ENCODE peak calls at places on chromosomes 12 and 14, in eight cellular contexts. One of them, this sample, is unnamed.

GRCh38 chr14:75101491-75101890 is 25.4 kb downstream of the NEK9 start:
- DNase-seq in bronchial epithelial cell: no peak
- DNase-seq in PC-9: no peak
- DNase-seq in dorsolateral prefrontal cortex: no peak
- DNase-seq in lung: no peak
- DNase-seq in epithelial cell of esophagus: no peak
- DNase-seq in cardiac fibroblast: no peak
- DNase-seq in IMR-90: no peak
- DNase-seq in this sample: no peak

GRCh38 chr12:113071427-113072112 is 15.0 kb downstream of the DTX1 start:
- DNase-seq in bronchial epithelial cell: no peak
- DNase-seq in lung: no peak
- DNase-seq in epithelial cell of esophagus: no peak
- DNase-seq in IMR-90: no peak
- DNase-seq in PC-9: no peak
- DNase-seq in dorsolateral prefrontal cortex: peak; percentile 59
- DNase-seq in cardiac fibroblast: no peak
- DNase-seq in this sample: no peak

GRCh38 chr12:53989227-53990113 is 4.5 kb downstream of the HOXC10 start:
- DNase-seq in bronchial epithelial cell: peak; percentile 12
- DNase-seq in epithelial cell of esophagus: peak; percentile 62
- DNase-seq in dorsolateral prefrontal cortex: no peak
- DNase-seq in PC-9: peak; percentile 52
- DNase-seq in lung: no peak
- DNase-seq in IMR-90: peak; percentile 45
- DNase-seq in cardiac fibroblast: peak; percentile 66
- DNase-seq in this sample: no peak

GRCh38 chr14:61561657-61562276 is 133.5 kb upstream of the HIF1A start:
- DNase-seq in epithelial cell of esophagus: peak; percentile 98
- DNase-seq in PC-9: peak; percentile 100
- DNase-seq in dorsolateral prefrontal cortex: no peak
- DNase-seq in cardiac fibroblast: peak; percentile 99
- DNase-seq in lung: peak; percentile 76
- DNase-seq in IMR-90: peak; percentile 99
- DNase-seq in bronchial epithelial cell: peak; percentile 98
- DNase-seq in this sample: peak; percentile 97

GRCh38 chr14:97445367-97445766 is 648.2 kb downstream of the VRK1 start:
- DNase-seq in dorsolateral prefrontal cortex: no peak
- DNase-seq in lung: no peak
- DNase-seq in epithelial cell of esophagus: no peak
- DNase-seq in cardiac fibroblast: no peak
- DNase-seq in IMR-90: no peak
- DNase-seq in PC-9: no peak
- DNase-seq in bronchial epithelial cell: no peak
- DNase-seq in this sample: no peak

GRCh38 chr12:34393086-34393820 is 371.0 kb downstream of the ALG10 start:
- DNase-seq in PC-9: no peak
- DNase-seq in dorsolateral prefrontal cortex: peak; percentile 24
- DNase-seq in epithelial cell of esophagus: no peak
- DNase-seq in bronchial epithelial cell: no peak
- DNase-seq in IMR-90: no peak
- DNase-seq in cardiac fibroblast: no peak
- DNase-seq in lung: no peak
- DNase-seq in this sample: no peak

GRCh38 chr12:47223848-47224213 is 144.1 kb upstream of the AMIGO2 start:
- DNase-seq in IMR-90: peak; percentile 22
- DNase-seq in lung: no peak
- DNase-seq in cardiac fibroblast: peak; percentile 44
- DNase-seq in bronchial epithelial cell: no peak
- DNase-seq in epithelial cell of esophagus: no peak
- DNase-seq in PC-9: no peak
- DNase-seq in dorsolateral prefrontal cortex: no peak
- DNase-seq in this sample: no peak

GRCh38 chr12:114186241-114187002 is 219.5 kb downstream of the TBX5 start:
- DNase-seq in lung: no peak
- DNase-seq in bronchial epithelial cell: no peak
- DNase-seq in PC-9: no peak
- DNase-seq in epithelial cell of esophagus: no peak
- DNase-seq in IMR-90: no peak
- DNase-seq in cardiac fibroblast: no peak
- DNase-seq in dorsolateral prefrontal cortex: peak; percentile 82
- DNase-seq in this sample: no peak

GRCh38 chr12:103093499-103094106 is 136.1 kb downstream of the ASCL1 start:
- DNase-seq in cardiac fibroblast: no peak
- DNase-seq in IMR-90: no peak
- DNase-seq in bronchial epithelial cell: no peak
- DNase-seq in dorsolateral prefrontal cortex: no peak
- DNase-seq in PC-9: no peak
- DNase-seq in epithelial cell of esophagus: peak; percentile 1
- DNase-seq in lung: no peak
- DNase-seq in this sample: no peak

GRCh38 chr14:33402604-33403003 is 463.9 kb downstream of the NPAS3 start:
- DNase-seq in bronchial epithelial cell: no peak
- DNase-seq in epithelial cell of esophagus: no peak
- DNase-seq in PC-9: no peak
- DNase-seq in IMR-90: no peak
- DNase-seq in cardiac fibroblast: no peak
- DNase-seq in dorsolateral prefrontal cortex: no peak
- DNase-seq in lung: peak; percentile 59
- DNase-seq in this sample: no peak

GRCh38 chr12:53219956-53220856 is 11.8 kb downstream of the RARG start:
- DNase-seq in bronchial epithelial cell: peak; percentile 59
- DNase-seq in cardiac fibroblast: peak; percentile 83
- DNase-seq in epithelial cell of esophagus: peak; percentile 77
- DNase-seq in PC-9: peak; percentile 69
- DNase-seq in dorsolateral prefrontal cortex: no peak
- DNase-seq in lung: peak; percentile 64
- DNase-seq in IMR-90: peak; percentile 78
- DNase-seq in this sample: no peak

GRCh38 chr12:70763666-70764065 is 126.4 kb upstream of the PTPRB start:
- DNase-seq in epithelial cell of esophagus: peak; percentile 51
- DNase-seq in cardiac fibroblast: no peak
- DNase-seq in dorsolateral prefrontal cortex: no peak
- DNase-seq in lung: no peak
- DNase-seq in PC-9: no peak
- DNase-seq in bronchial epithelial cell: peak; percentile 57
- DNase-seq in IMR-90: no peak
- DNase-seq in this sample: no peak

GRCh38 chr14:60064491-60065072 is 27.1 kb upstream of the PCNX4 start:
- DNase-seq in epithelial cell of esophagus: peak; percentile 52
- DNase-seq in bronchial epithelial cell: peak; percentile 46
- DNase-seq in IMR-90: peak; percentile 55
- DNase-seq in lung: no peak
- DNase-seq in cardiac fibroblast: peak; percentile 67
- DNase-seq in PC-9: no peak
- DNase-seq in dorsolateral prefrontal cortex: no peak
- DNase-seq in this sample: no peak

GRCh38 chr12:53500119-53500775 is 836 bp upstream of the TARBP2 start:
- DNase-seq in dorsolateral prefrontal cortex: no peak
- DNase-seq in lung: peak; percentile 79
- DNase-seq in cardiac fibroblast: peak; percentile 89
- DNase-seq in IMR-90: peak; percentile 65
- DNase-seq in bronchial epithelial cell: peak; percentile 58
- DNase-seq in epithelial cell of esophagus: peak; percentile 61
- DNase-seq in PC-9: no peak
- DNase-seq in this sample: no peak

GRCh38 chr12:2753536-2753935 is 41.2 kb upstream of the FKBP4 start:
- DNase-seq in lung: no peak
- DNase-seq in epithelial cell of esophagus: no peak
- DNase-seq in PC-9: no peak
- DNase-seq in bronchial epithelial cell: no peak
- DNase-seq in cardiac fibroblast: no peak
- DNase-seq in IMR-90: no peak
- DNase-seq in dorsolateral prefrontal cortex: no peak
- DNase-seq in this sample: no peak

GRCh38 chr12:66765204-66765603 is 86.3 kb upstream of the GRIP1 start:
- DNase-seq in IMR-90: no peak
- DNase-seq in dorsolateral prefrontal cortex: no peak
- DNase-seq in cardiac fibroblast: no peak
- DNase-seq in epithelial cell of esophagus: no peak
- DNase-seq in PC-9: no peak
- DNase-seq in lung: no peak
- DNase-seq in bronchial epithelial cell: no peak
- DNase-seq in this sample: no peak

GRCh38 chr14:70282666-70283065 is 76.8 kb downstream of the COX16 start:
- DNase-seq in lung: no peak
- DNase-seq in PC-9: no peak
- DNase-seq in bronchial epithelial cell: no peak
- DNase-seq in epithelial cell of esophagus: no peak
- DNase-seq in IMR-90: no peak
- DNase-seq in cardiac fibroblast: no peak
- DNase-seq in dorsolateral prefrontal cortex: no peak
- DNase-seq in this sample: no peak

GRCh38 chr14:77375164-77375950 is 1.5 kb downstream of the TMED8 start:
- DNase-seq in epithelial cell of esophagus: no peak
- DNase-seq in dorsolateral prefrontal cortex: no peak
- DNase-seq in lung: no peak
- DNase-seq in PC-9: no peak
- DNase-seq in IMR-90: no peak
- DNase-seq in bronchial epithelial cell: no peak
- DNase-seq in cardiac fibroblast: no peak
- DNase-seq in this sample: no peak

GRCh38 chr14:80167793-80168448 is 43.4 kb downstream of the DIO2 start:
- DNase-seq in bronchial epithelial cell: no peak
- DNase-seq in cardiac fibroblast: no peak
- DNase-seq in epithelial cell of esophagus: no peak
- DNase-seq in dorsolateral prefrontal cortex: no peak
- DNase-seq in IMR-90: no peak
- DNase-seq in PC-9: no peak
- DNase-seq in lung: no peak
- DNase-seq in this sample: no peak

GRCh38 chr12:132154941-132155770 is 10.9 kb downstream of the NOC4L start:
- DNase-seq in cardiac fibroblast: no peak
- DNase-seq in lung: no peak
- DNase-seq in epithelial cell of esophagus: no peak
- DNase-seq in bronchial epithelial cell: no peak
- DNase-seq in PC-9: no peak
- DNase-seq in dorsolateral prefrontal cortex: no peak
- DNase-seq in IMR-90: no peak
- DNase-seq in this sample: no peak

GRCh38 chr14:100408350-100409015 is 85.3 kb downstream of the SLC25A47 start:
- DNase-seq in epithelial cell of esophagus: peak; percentile 74
- DNase-seq in bronchial epithelial cell: peak; percentile 64
- DNase-seq in cardiac fibroblast: peak; percentile 54
- DNase-seq in lung: no peak
- DNase-seq in dorsolateral prefrontal cortex: no peak
- DNase-seq in PC-9: no peak
- DNase-seq in IMR-90: peak; percentile 90
- DNase-seq in this sample: no peak
- H3K4me3 ChIP-seq in epithelial cell of esophagus: no peak overlapping the region
- H3K4me3 ChIP-seq in bronchial epithelial cell: no peak overlapping the region
- H3K4me3 ChIP-seq in cardiac fibroblast: no peak overlapping the region
- H3K4me3 ChIP-seq in lung: no peak overlapping the region
- H3K4me3 ChIP-seq in dorsolateral prefrontal cortex: no peak overlapping the region
- H3K4me3 ChIP-seq in PC-9: no peak overlapping the region
- H3K4me3 ChIP-seq in IMR-90: no peak overlapping the region
- H3K4me3 ChIP-seq in this sample: no peak overlapping the region

DNA sequence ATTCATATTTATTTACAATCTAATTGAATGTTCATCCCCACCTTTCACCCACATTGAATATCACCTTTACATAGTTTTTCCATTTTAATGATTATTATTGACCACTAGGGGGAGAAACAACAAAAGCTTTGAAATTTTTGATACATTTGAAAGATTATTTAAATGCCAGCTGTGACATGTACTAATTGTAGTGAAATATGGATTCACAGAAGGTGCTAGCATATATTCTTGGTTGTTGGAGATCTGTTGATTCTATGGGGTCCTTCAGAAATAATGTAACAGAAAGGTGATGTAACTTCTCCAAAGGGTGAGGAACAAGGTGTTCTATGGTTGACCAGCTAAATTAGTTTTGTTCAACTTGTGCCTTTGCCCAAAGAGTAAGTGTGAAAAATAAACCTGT is 22.4 kb upstream of the GPR33 start:
- DNase-seq in epithelial cell of esophagus: peak; percentile 39
- DNase-seq in lung: no peak
- DNase-seq in dorsolateral prefrontal cortex: no peak
- DNase-seq in bronchial epithelial cell: peak; percentile 32
- DNase-seq in PC-9: no peak
- DNase-seq in IMR-90: peak; percentile 10
- DNase-seq in cardiac fibroblast: peak; percentile 47
- DNase-seq in this sample: peak; percentile 1
- TF ChIP-seq CTCF in epithelial cell of esophagus: peak; percentile 31
- TF ChIP-seq CTCF in lung: no peak
- TF ChIP-seq CTCF in dorsolateral prefrontal cortex: peak; percentile 74
- TF ChIP-seq CTCF in bronchial epithelial cell: peak; percentile 12
- TF ChIP-seq CTCF in PC-9: peak; percentile 81
- TF ChIP-seq CTCF in IMR-90: peak; percentile 55
- TF ChIP-seq CTCF in cardiac fibroblast: no peak
- TF ChIP-seq CTCF in this sample: no peak

GRCh38 chr12:43349863-43350262 is 202.1 kb downstream of the ADAMTS20 start:
- DNase-seq in bronchial epithelial cell: peak; percentile 20
- DNase-seq in PC-9: no peak
- DNase-seq in IMR-90: peak; percentile 31
- DNase-seq in lung: no peak
- DNase-seq in dorsolateral prefrontal cortex: no peak
- DNase-seq in epithelial cell of esophagus: peak; percentile 20
- DNase-seq in cardiac fibroblast: peak; percentile 46
- DNase-seq in this sample: no peak

GRCh38 chr12:43348221-43348620 is 203.8 kb downstream of the ADAMTS20 start:
- DNase-seq in PC-9: no peak
- DNase-seq in dorsolateral prefrontal cortex: no peak
- DNase-seq in epithelial cell of esophagus: no peak
- DNase-seq in lung: no peak
- DNase-seq in bronchial epithelial cell: no peak
- DNase-seq in IMR-90: no peak
- DNase-seq in cardiac fibroblast: no peak
- DNase-seq in this sample: no peak

GRCh38 chr12:43347026-43347425 is 205.0 kb downstream of the ADAMTS20 start:
- DNase-seq in cardiac fibroblast: no peak
- DNase-seq in IMR-90: no peak
- DNase-seq in lung: no peak
- DNase-seq in PC-9: no peak
- DNase-seq in bronchial epithelial cell: no peak
- DNase-seq in epithelial cell of esophagus: no peak
- DNase-seq in dorsolateral prefrontal cortex: no peak
- DNase-seq in this sample: no peak

GRCh38 chr12:43345023-43345422 is 207.0 kb downstream of the ADAMTS20 start:
- DNase-seq in dorsolateral prefrontal cortex: no peak
- DNase-seq in bronchial epithelial cell: no peak
- DNase-seq in epithelial cell of esophagus: no peak
- DNase-seq in cardiac fibroblast: no peak
- DNase-seq in IMR-90: no peak
- DNase-seq in lung: no peak
- DNase-seq in PC-9: no peak
- DNase-seq in this sample: no peak
- H3K4me3 ChIP-seq in dorsolateral prefrontal cortex: no peak overlapping the region
- H3K4me3 ChIP-seq in bronchial epithelial cell: no peak overlapping the region
- H3K4me3 ChIP-seq in epithelial cell of esophagus: no peak overlapping the region
- H3K4me3 ChIP-seq in cardiac fibroblast: no peak overlapping the region
- H3K4me3 ChIP-seq in IMR-90: no peak overlapping the region
- H3K4me3 ChIP-seq in lung: no peak overlapping the region
- H3K4me3 ChIP-seq in PC-9: no peak overlapping the region
- H3K4me3 ChIP-seq in this sample: no peak overlapping the region

DNA sequence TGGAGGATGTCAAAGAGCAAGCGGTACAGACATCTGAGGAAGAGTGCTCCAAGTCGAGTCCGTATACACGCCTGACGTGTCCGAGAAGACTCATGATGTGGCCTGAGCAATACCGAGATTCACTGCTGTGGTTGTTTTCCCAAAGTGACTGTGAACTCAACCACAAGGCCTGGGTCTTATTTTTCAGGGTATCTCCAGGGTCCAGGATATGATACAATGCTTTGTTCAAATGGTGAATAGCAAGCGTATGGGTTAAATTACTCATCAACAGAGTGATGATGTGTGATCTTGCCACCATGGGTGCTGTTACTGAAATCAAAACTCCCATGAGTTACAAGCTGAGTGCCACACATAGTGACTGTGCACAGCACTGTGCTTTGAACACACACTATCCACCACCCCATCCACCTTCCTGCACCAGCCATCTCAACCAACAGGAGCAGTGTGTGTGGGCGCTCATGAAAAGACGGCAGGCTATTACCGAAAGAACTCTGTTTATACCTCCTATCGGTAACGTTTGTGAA is 109.6 kb downstream of the BCAT1 start:
- DNase-seq in dorsolateral prefrontal cortex: no peak
- DNase-seq in bronchial epithelial cell: no peak
- DNase-seq in PC-9: no peak
- DNase-seq in cardiac fibroblast: peak; percentile 56
- DNase-seq in lung: no peak
- DNase-seq in epithelial cell of esophagus: no peak
- DNase-seq in IMR-90: no peak
- DNase-seq in this sample: no peak
- TF ChIP-seq CTCF in dorsolateral prefrontal cortex: no peak
- TF ChIP-seq CTCF in bronchial epithelial cell: no peak
- TF ChIP-seq CTCF in PC-9: no peak
- TF ChIP-seq CTCF in cardiac fibroblast: no peak
- TF ChIP-seq CTCF in lung: no peak
- TF ChIP-seq CTCF in epithelial cell of esophagus: no peak
- TF ChIP-seq CTCF in IMR-90: no peak
- TF ChIP-seq CTCF in this sample: no peak